ENCODE peak calls at places on chromosomes 5 and 9, in nine cellular contexts. One of them, this sample, is unnamed.
A peak's percentile ranks its signal among the peaks of the same experiment; 100 is the strongest.

GRCh38 chr9:128116104-128117083 is 11.1 kb downstream of the PTGES2 start:
- DNase-seq in endothelial cell: no peak
- DNase-seq in lower leg skin: peak; percentile 85
- DNase-seq in neural crest cell: no peak
- DNase-seq in fibroblast of lung: no peak
- DNase-seq in DND-41: no peak
- DNase-seq in coronary artery: no peak
- DNase-seq in ovary: peak; percentile 21
- DNase-seq in AG09319: no peak
- DNase-seq in this sample: no peak

GRCh38 chr5:115377468-115378217 is 81.2 kb upstream of the CCDC112 start:
- DNase-seq in endothelial cell: no peak
- DNase-seq in lower leg skin: no peak
- DNase-seq in neural crest cell: no peak
- DNase-seq in fibroblast of lung: peak; percentile 89
- DNase-seq in DND-41: no peak
- DNase-seq in coronary artery: no peak
- DNase-seq in ovary: no peak
- DNase-seq in AG09319: peak; percentile 77
- DNase-seq in this sample: no peak

GRCh38 chr9:115694014-115694413 is 459.6 kb upstream of the PAPPA start:
- DNase-seq in endothelial cell: peak; percentile 23
- DNase-seq in lower leg skin: no peak
- DNase-seq in neural crest cell: no peak
- DNase-seq in fibroblast of lung: peak; percentile 95
- DNase-seq in DND-41: no peak
- DNase-seq in coronary artery: no peak
- DNase-seq in ovary: no peak
- DNase-seq in AG09319: peak; percentile 92
- DNase-seq in this sample: no peak

GRCh38 chr9:129349571-129349947 is 171.5 kb upstream of the IER5L start:
- DNase-seq in endothelial cell: no peak
- DNase-seq in lower leg skin: no peak
- DNase-seq in neural crest cell: no peak
- DNase-seq in fibroblast of lung: no peak
- DNase-seq in DND-41: no peak
- DNase-seq in coronary artery: no peak
- DNase-seq in ovary: no peak
- DNase-seq in AG09319: no peak
- DNase-seq in this sample: no peak

GRCh38 chr5:134873494-134873893 is 677 bp upstream of the TXNDC15 start:
- DNase-seq in endothelial cell: no peak
- DNase-seq in lower leg skin: peak; percentile 18
- DNase-seq in neural crest cell: no peak
- DNase-seq in fibroblast of lung: no peak
- DNase-seq in DND-41: peak; percentile 26
- DNase-seq in coronary artery: no peak
- DNase-seq in ovary: no peak
- DNase-seq in AG09319: no peak
- DNase-seq in this sample: peak; percentile 54

GRCh38 chr9:132268725-132269352 is 85.9 kb downstream of the SETX start:
- DNase-seq in endothelial cell: peak; percentile 73
- DNase-seq in lower leg skin: peak; percentile 93
- DNase-seq in neural crest cell: peak; percentile 80
- DNase-seq in fibroblast of lung: peak; percentile 65
- DNase-seq in DND-41: peak; percentile 71
- DNase-seq in coronary artery: no peak
- DNase-seq in ovary: peak; percentile 75
- DNase-seq in AG09319: no peak
- DNase-seq in this sample: peak; percentile 89

GRCh38 chr5:103409013-103409670 is 150.6 kb downstream of the MACIR start:
- DNase-seq in endothelial cell: no peak
- DNase-seq in lower leg skin: no peak
- DNase-seq in neural crest cell: no peak
- DNase-seq in fibroblast of lung: no peak
- DNase-seq in DND-41: no peak
- DNase-seq in coronary artery: no peak
- DNase-seq in ovary: no peak
- DNase-seq in AG09319: no peak
- DNase-seq in this sample: no peak

GRCh38 chr5:78586251-78586650 is 62.3 kb downstream of the LHFPL2 start:
- DNase-seq in endothelial cell: no peak
- DNase-seq in lower leg skin: no peak
- DNase-seq in neural crest cell: no peak
- DNase-seq in fibroblast of lung: peak; percentile 97
- DNase-seq in DND-41: peak; percentile 22
- DNase-seq in coronary artery: no peak
- DNase-seq in ovary: no peak
- DNase-seq in AG09319: peak; percentile 90
- DNase-seq in this sample: peak; percentile 43

GRCh38 chr9:6960777-6961176 is 203.0 kb downstream of the KDM4C start:
- DNase-seq in endothelial cell: no peak
- DNase-seq in lower leg skin: no peak
- DNase-seq in neural crest cell: no peak
- DNase-seq in fibroblast of lung: no peak
- DNase-seq in DND-41: no peak
- DNase-seq in coronary artery: no peak
- DNase-seq in ovary: no peak
- DNase-seq in AG09319: no peak
- DNase-seq in this sample: no peak

GRCh38 chr9:10612649-10613398 is at the start of gene PTPRD:
- DNase-seq in endothelial cell: peak; percentile 59
- DNase-seq in lower leg skin: peak; percentile 78
- DNase-seq in neural crest cell: peak; percentile 43
- DNase-seq in fibroblast of lung: peak; percentile 3
- DNase-seq in DND-41: no peak
- DNase-seq in coronary artery: no peak
- DNase-seq in ovary: no peak
- DNase-seq in AG09319: no peak
- DNase-seq in this sample: peak; percentile 40
- TF ChIP-seq CTCF in endothelial cell: peak; percentile 35
- TF ChIP-seq CTCF in lower leg skin: no peak
- TF ChIP-seq CTCF in neural crest cell: peak; percentile 63
- TF ChIP-seq CTCF in fibroblast of lung: no peak
- TF ChIP-seq CTCF in DND-41: no peak
- TF ChIP-seq CTCF in coronary artery: no peak
- TF ChIP-seq CTCF in ovary: no peak
- TF ChIP-seq CTCF in AG09319: no peak
- TF ChIP-seq CTCF in this sample: no peak

DNA sequence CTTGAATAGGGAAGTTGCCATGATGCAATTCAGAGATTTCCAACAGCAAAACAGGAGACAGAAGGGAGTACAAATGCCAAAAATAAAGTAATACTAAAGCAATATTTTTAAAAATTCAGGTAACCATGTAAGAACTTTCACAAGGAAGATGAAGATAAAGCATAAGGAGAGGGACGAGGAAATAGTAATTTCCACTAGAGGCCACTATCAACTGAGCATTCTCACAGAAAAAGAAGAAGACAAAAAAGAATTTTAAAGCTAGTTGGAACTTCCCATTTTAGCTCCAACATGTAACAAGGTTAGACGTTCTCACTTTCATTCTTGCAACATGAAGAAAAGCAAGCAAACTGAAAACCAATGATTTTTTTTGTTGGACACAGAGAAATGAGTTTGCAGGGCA is 779.9 kb upstream of the CDH6 start:
- DNase-seq in endothelial cell: no peak
- DNase-seq in lower leg skin: no peak
- DNase-seq in neural crest cell: no peak
- DNase-seq in fibroblast of lung: no peak
- DNase-seq in DND-41: no peak
- DNase-seq in coronary artery: no peak
- DNase-seq in ovary: no peak
- DNase-seq in AG09319: no peak
- DNase-seq in this sample: no peak
- TF ChIP-seq CTCF in endothelial cell: no peak
- TF ChIP-seq CTCF in lower leg skin: no peak
- TF ChIP-seq CTCF in neural crest cell: peak; percentile 40
- TF ChIP-seq CTCF in fibroblast of lung: no peak
- TF ChIP-seq CTCF in DND-41: no peak
- TF ChIP-seq CTCF in coronary artery: no peak
- TF ChIP-seq CTCF in ovary: no peak
- TF ChIP-seq CTCF in AG09319: no peak
- TF ChIP-seq CTCF in this sample: no peak

DNA sequence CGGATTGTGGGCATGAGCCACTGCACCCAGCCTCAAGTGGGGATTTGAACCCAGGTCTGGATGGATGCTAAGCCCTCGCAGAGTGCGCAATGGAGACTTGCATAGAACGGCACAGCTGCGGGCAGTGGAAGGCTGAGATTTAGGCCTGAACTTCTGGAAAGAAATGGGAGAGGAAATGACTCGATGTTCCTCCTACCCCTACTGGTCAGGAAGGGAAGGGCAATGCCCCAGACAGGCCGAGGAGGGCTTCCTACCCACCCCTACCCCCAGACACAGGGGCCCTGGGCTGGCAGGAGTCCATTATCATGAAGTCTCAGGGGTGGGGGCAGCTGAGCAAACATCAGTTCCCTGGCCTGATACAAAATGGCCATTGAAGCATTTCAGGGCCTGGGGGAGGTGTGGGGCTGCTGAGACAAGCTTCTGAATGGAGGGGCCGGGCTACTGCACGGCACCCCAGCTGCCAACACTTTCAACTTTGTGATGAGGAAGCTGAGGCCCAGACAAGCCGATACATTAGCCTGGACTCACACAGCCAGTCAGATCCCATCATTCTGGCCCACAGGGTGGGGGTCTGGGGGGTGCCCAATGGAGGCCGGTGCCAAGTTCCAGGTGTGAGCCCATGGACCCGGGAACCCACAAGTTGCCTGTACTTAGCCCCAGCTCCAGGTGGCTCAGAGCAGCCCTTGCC is 13.5 kb upstream of the WDR38 start:
- DNase-seq in endothelial cell: peak; percentile 53
- DNase-seq in lower leg skin: no peak
- DNase-seq in neural crest cell: no peak
- DNase-seq in fibroblast of lung: peak; percentile 46
- DNase-seq in DND-41: no peak
- DNase-seq in coronary artery: no peak
- DNase-seq in ovary: peak; percentile 26
- DNase-seq in AG09319: no peak
- DNase-seq in this sample: no peak
- TF ChIP-seq CTCF in endothelial cell: peak; percentile 60
- TF ChIP-seq CTCF in lower leg skin: no peak
- TF ChIP-seq CTCF in neural crest cell: peak; percentile 56
- TF ChIP-seq CTCF in fibroblast of lung: peak; percentile 64
- TF ChIP-seq CTCF in DND-41: peak; percentile 45
- TF ChIP-seq CTCF in coronary artery: no peak
- TF ChIP-seq CTCF in ovary: peak; percentile 33
- TF ChIP-seq CTCF in AG09319: peak; percentile 45
- TF ChIP-seq CTCF in this sample: no peak

GRCh38 chr5:149448831-149449714 is 70.0 kb upstream of the IL17B start:
- DNase-seq in endothelial cell: no peak
- DNase-seq in lower leg skin: no peak
- DNase-seq in neural crest cell: no peak
- DNase-seq in fibroblast of lung: peak; percentile 62
- DNase-seq in DND-41: no peak
- DNase-seq in coronary artery: no peak
- DNase-seq in ovary: no peak
- DNase-seq in AG09319: no peak
- DNase-seq in this sample: peak; percentile 48
- TF ChIP-seq CTCF in endothelial cell: no peak
- TF ChIP-seq CTCF in lower leg skin: no peak
- TF ChIP-seq CTCF in neural crest cell: peak; percentile 34
- TF ChIP-seq CTCF in fibroblast of lung: peak; percentile 56
- TF ChIP-seq CTCF in DND-41: peak; percentile 48
- TF ChIP-seq CTCF in coronary artery: no peak
- TF ChIP-seq CTCF in ovary: no peak
- TF ChIP-seq CTCF in AG09319: peak; percentile 31
- TF ChIP-seq CTCF in this sample: no peak

DNA sequence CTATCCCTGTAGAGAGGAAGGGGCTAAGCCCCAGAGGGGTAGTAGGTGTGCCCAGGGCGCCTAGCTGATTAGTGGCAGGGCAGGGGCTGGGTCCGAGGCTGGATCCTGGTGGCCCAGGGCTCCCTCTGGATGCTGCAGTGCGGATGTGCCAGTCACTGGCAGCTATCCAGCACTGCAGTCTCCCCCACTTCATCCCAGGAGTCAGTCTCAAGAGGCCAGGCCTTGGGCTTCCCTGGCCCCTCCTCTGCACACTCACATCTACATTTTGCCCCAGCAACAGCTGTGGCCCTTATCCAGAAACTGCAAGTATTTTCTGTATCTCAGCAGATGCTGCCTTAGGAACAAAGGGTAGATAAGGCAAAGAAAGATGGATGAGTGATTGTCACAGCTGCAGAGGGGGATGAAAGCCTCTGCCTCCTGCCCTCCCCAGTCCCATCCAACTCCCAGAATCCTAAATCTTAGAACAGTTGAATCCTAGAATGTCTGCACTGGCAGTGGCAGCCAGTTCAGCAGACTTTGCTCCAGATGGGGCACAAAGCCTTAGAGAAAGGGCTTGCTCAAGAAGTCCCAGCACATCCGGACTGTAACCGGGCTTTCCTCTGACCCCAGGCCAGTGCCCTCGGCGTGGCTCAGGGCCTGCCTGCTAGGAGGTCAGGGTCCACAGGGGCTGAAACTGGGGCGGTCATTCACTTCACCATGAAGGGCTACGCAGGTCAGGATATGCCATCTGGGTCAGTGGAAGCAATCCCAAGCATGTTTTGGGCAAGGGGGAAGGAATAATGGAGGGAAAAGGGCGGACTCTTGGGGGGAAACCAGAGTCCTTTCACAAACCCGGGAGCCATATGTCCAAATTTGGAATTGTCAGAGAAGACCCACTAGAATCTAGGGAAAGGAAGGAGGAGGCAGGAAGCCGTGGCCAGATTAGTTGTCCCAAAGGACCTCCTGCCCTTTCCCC is 1.5 kb downstream of the ANXA6 start:
- DNase-seq in endothelial cell: peak; percentile 16
- DNase-seq in lower leg skin: peak; percentile 90
- DNase-seq in neural crest cell: peak; percentile 20
- DNase-seq in fibroblast of lung: peak; percentile 67
- DNase-seq in DND-41: peak; percentile 62
- DNase-seq in coronary artery: no peak
- DNase-seq in ovary: peak; percentile 33
- DNase-seq in AG09319: no peak
- DNase-seq in this sample: peak; percentile 38
- TF ChIP-seq CTCF in endothelial cell: no peak
- TF ChIP-seq CTCF in lower leg skin: no peak
- TF ChIP-seq CTCF in neural crest cell: no peak
- TF ChIP-seq CTCF in fibroblast of lung: no peak
- TF ChIP-seq CTCF in DND-41: peak; percentile 2
- TF ChIP-seq CTCF in coronary artery: no peak
- TF ChIP-seq CTCF in ovary: no peak
- TF ChIP-seq CTCF in AG09319: no peak
- TF ChIP-seq CTCF in this sample: no peak

This sample was measured in activated CD8-positive, alpha-beta T cell treated with anti-CD3 and anti-CD28 coated beads for 36 hours.